ENCODE peak calls at places on chromosomes 2 and 18, in seven cellular contexts. L is lower lobe of right lung, R is HAP-1, K is pancreas, Y is WERI-Rb-1, T is heart right ventricle, Z is testis. I is an unnamed sample. For H3K36me3, the result is how much of the 10 kb centered on the place peaks cover.

GRCh38 chr18:56650056-56650455 is 1.1 kb upstream of the WDR7 start:
- DNase-seq in L (no peak), R (no peak), T (no peak), Z (no peak), Y (no peak), K (no peak), I (no peak)

GRCh38 chr2:156481295-156481694 is 45.1 kb downstream of the GPD2 start:
- DNase-seq in K (no peak), L (no peak), Z (no peak), Y (no peak), T (no peak), R (no peak), I (no peak)

GRCh38 chr18:59024829-59025228 is 114.9 kb upstream of the SEC11C start:
- DNase-seq in Z (no peak), Y (no peak), R (no peak), K (no peak), T (peak), L (no peak), I (no peak)

GRCh38 chr2:218884519-218884918 is 3.9 kb downstream of the WNT10A start:
- DNase-seq in Y (no peak), T (no peak), L (no peak), R (no peak), Z (no peak), K (no peak), I (no peak)

GRCh38 chr2:8882094-8882493 is 44.7 kb upstream of the KIDINS220 start:
- DNase-seq in Y (peak), L (no peak), Z (no peak), K (no peak), R (no peak), T (no peak), I (peak)

GRCh38 chr2:134625311-134625710 is 93.5 kb downstream of the TMEM163 start:
- DNase-seq in L (no peak), R (no peak), Y (no peak), T (no peak), Z (no peak), K (no peak), I (no peak)

GRCh38 chr2:145484443-145485086 is 964.6 kb upstream of the ZEB2 start:
- DNase-seq in Y (no peak), K (no peak), L (no peak), Z (no peak), T (no peak), R (no peak), I (no peak)

GRCh38 chr2:29765711-29766110 is 155.7 kb downstream of the ALK start:
- DNase-seq in Y (no peak), L (no peak), Z (no peak), R (no peak), K (no peak), T (no peak), I (no peak)

GRCh38 chr18:581106-581505 is 926 bp downstream of the CETN1 start:
- DNase-seq in Z (no peak), Y (no peak), K (no peak), T (no peak), R (no peak), L (no peak), I (no peak)

GRCh38 chr18:12741351-12741750 is 38.5 kb downstream of the PSMG2 start:
- DNase-seq in T (no peak), L (no peak), R (no peak), Y (no peak), K (no peak), Z (no peak), I (no peak)

GRCh38 chr18:12825230-12825629 is 58.8 kb downstream of the PTPN2 start:
- DNase-seq in R (no peak), T (no peak), K (no peak), Z (no peak), L (no peak), Y (no peak), I (no peak)

GRCh38 chr2:69584127-69584889 is 59.2 kb downstream of the AAK1 start:
- DNase-seq in L (no peak), R (no peak), Z (no peak), K (no peak), Y (no peak), T (no peak), I (no peak)

GRCh38 chr2:39715095-39715494 is 49.4 kb downstream of the TMEM178A start:
- DNase-seq in Z (no peak), K (no peak), Y (no peak), T (no peak), R (peak), L (no peak), I (no peak)

DNA sequence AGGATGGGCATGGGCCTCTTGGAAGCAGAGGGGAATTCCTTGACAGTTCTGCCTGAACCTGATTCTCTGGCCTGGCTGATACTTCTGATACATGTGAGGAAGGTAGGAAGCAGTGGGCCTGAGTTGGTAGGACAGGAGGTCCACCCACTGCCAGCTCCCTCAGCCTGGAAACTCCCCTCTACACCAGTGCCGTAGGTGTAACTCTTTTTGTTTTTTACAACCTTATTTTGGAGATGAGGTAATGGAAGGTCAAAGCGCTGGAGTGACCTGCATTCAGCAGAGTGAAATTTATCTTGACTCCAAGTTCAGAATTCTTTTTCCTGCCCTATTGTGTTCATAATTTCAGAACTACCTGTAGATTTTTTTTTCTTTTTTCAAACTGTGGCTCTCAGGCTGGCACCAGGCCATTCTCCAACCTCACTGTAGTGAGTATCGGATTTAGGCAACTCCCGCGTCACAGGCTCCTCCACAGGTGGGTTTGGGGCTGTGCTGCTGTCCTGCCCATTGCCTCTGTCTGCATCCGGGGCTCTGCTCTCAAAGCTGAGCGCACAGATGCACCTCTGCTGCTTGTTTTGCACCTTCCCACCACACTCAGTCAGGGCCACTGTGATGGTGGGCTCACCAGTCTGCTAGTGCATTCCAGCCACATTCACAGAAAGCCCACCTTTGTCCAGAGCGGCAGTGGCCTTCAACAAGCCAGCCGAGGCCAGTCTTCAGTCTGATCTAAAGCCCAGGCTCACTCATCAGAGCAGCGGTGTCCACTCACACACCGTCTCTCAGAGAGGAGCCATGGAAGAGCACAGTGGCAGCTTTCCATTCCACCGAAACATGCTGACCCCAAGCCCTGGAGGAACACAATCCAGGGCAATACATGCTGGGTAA is 87.2 kb downstream of the UXS1 start:
- DNase-seq in K (no peak), T (no peak), Y (no peak), R (no peak), Z (no peak), L (no peak), I (no peak)
- H3K36me3 ChIP-seq in K (under half), T (under half), Y (under half), R (under half), Z (under half), L (half or more), I (under half)

DNA sequence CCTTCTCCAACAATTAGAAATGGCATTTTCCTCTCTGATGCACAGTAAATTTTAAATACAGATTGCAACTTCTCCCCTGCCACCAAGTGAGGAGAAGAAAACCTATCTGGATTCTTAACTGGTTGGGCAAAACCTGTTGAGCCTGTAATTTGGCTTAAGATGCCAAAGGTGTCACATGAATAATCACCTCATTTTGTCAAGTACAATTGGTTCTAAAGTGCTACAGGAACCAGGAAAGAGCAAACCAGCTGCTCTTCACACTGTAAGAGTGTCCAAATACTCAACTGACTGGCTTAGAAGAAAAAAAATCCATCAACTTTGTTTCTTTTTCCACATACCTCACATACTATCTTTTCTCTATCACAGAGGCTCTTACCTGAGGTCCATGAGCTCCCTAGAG is 35.4 kb downstream of the NPC1 start:
- DNase-seq in R (no peak), L (no peak), K (no peak), Z (no peak), Y (no peak), T (no peak), I (no peak)
- H3K36me3 ChIP-seq in R (half or more), L (half or more), K (under half), Z (under half), Y (under half), T (half or more), I (under half)

DNA sequence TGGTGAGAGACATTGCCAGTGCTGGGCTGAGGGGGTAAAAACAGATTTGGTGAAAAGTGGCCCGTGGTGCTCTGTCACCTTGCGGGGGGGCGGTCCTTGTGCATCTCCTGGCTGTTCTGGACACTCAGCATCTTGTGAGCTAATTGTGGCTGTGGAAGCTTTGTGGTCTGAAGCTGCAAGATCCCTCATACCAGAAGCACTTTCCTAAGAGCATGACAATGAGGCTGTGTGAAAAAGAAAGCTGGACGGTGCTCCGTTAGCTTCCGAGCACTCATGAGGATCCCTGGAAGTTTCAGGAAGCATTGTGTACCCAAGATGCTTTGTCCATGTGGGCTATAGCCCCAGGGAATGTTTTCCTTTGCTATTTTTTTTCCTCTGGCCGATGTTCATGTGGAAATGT is 74.5 kb downstream of the CABLES1 start:
- DNase-seq in T (no peak), Z (no peak), Y (no peak), K (no peak), R (no peak), L (no peak), I (no peak)
- H3K36me3 ChIP-seq in T (under half), Z (under half), Y (under half), K (under half), R (under half), L (under half), I (under half)

GRCh38 chr2:36427790-36428243 is 72.2 kb downstream of the CRIM1 start:
- DNase-seq in T (no peak), K (no peak), Z (no peak), Y (no peak), L (no peak), R (no peak), I (no peak)

GRCh38 chr2:36432479-36432878 is 76.9 kb downstream of the CRIM1 start:
- DNase-seq in Z (no peak), Y (no peak), K (no peak), T (no peak), R (no peak), L (no peak), I (no peak)

GRCh38 chr2:36438454-36438977 is 82.9 kb downstream of the CRIM1 start:
- DNase-seq in R (no peak), Y (no peak), L (no peak), K (no peak), T (no peak), Z (no peak), I (no peak)

GRCh38 chr2:36439084-36439483 is 83.5 kb downstream of the CRIM1 start:
- DNase-seq in Z (no peak), Y (no peak), L (no peak), R (no peak), T (no peak), K (no peak), I (no peak)

DNA sequence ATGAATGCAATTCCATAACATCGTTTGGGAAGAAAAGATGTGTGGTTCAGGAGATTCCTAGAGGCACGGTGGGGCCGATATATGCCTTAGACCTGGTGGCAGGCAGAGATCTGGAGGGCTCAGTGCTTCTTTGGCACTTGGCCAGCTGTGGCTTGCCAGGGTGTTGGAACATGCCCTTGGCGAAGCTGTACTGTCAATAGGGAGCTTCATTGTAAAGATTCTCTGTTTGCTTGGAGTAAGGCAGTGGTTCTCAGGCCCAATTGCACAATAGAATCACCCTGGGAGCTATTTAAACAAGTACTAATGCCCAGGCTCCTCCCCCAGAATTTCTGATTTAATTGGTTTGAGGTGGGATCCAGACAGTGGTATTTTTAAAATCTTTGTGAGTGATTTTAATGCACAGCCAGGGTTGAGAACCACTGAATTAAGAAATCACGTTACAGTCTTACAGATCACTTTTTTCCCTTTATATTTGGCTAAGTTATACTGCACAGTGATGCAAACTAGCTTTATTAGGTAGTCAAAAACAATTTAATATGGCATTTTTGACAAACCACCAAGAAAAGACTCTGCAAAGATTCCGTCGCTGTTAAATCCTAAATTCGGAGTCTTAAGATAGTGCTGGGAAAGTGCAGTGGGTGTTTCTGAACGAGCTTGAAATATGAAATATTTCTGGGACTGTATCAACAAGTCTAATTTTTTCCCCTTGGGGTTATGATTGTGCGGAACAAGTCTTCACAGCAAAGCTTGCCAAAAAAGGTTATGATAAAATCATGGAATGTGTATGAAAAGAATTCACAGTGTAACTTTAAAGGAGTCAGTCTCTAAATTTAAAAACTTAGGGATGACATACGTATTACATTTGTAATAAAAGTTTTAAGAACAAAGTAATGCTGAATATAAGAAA is 78.0 kb downstream of the CRIM1 start:
- DNase-seq in Z (peak), R (peak), Y (no peak), K (no peak), L (no peak), T (peak), I (peak)
- H3K36me3 ChIP-seq in Z (under half), R (under half), Y (under half), K (under half), L (under half), T (under half), I (under half)

GRCh38 chr2:241094172-241094571 is 7.9 kb downstream of the MTERF4 start:
- DNase-seq in T (no peak), L (no peak), Z (no peak), K (no peak), Y (no peak), R (peak), I (no peak)
- H3K36me3 ChIP-seq in T (half or more), L (half or more), Z (under half), K (half or more), Y (half or more), R (half or more), I (under half)

GRCh38 chr2:74883011-74883410 is 49.1 kb downstream of the HK2 start:
- DNase-seq in R (no peak), K (no peak), L (no peak), Z (no peak), T (no peak), Y (no peak), I (no peak)

GRCh38 chr2:74881176-74881575 is 47.2 kb downstream of the HK2 start:
- DNase-seq in Z (no peak), K (no peak), R (no peak), L (no peak), T (no peak), Y (no peak), I (no peak)

GRCh38 chr2:74882299-74882687 is 48.4 kb downstream of the HK2 start:
- DNase-seq in Y (no peak), T (no peak), Z (no peak), L (no peak), R (no peak), K (no peak), I (no peak)

GRCh38 chr2:74880054-74880728 is 46.3 kb downstream of the HK2 start:
- DNase-seq in L (no peak), Z (no peak), R (no peak), K (no peak), Y (no peak), T (no peak), I (no peak)

GRCh38 chr2:74881626-74882298 is 47.8 kb downstream of the HK2 start:
- DNase-seq in L (no peak), K (no peak), T (no peak), Z (no peak), R (no peak), Y (no peak), I (no peak)
- H3K36me3 ChIP-seq in L (half or more), K (under half), T (under half), Z (under half), R (half or more), Y (half or more), I (under half)

GRCh38 chr2:132963161-132963560 is 293.2 kb upstream of the LYPD1 start:
- DNase-seq in K (no peak), Y (no peak), R (no peak), T (no peak), L (no peak), Z (no peak), I (no peak)
- H3K36me3 ChIP-seq in K (under half), Y (under half), R (under half), T (under half), L (under half), Z (under half), I (under half)

GRCh38 chr2:137237055-137237454 is 471.7 kb downstream of the THSD7B start:
- DNase-seq in L (no peak), K (no peak), R (no peak), Z (no peak), Y (no peak), T (no peak), I (no peak)

GRCh38 chr2:137233091-137233490 is 467.7 kb downstream of the THSD7B start:
- DNase-seq in Y (no peak), K (no peak), T (no peak), Z (no peak), L (no peak), R (no peak), I (no peak)

DNA sequence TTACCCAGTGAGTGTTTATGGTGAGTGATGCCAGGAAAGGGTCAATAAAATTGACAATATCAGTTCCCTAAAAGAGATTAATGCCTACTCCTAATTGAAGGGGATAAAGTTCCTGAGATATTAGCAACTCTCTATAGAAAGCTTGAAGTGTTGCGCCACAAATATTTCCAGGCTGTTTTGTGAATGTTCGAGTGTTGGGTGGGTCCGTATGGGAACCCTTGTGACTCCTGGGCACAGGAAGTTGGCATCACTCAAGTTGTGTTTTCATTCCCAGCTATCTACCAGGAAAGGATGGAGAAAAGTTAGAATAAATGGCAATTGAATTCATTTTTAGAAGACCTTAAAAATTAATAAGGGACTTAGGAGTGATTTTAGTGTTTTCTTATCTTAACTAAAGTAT is 472.7 kb downstream of the THSD7B start:
- DNase-seq in R (no peak), K (no peak), Z (no peak), T (no peak), Y (no peak), L (no peak), I (no peak)
- H3K36me3 ChIP-seq in R (under half), K (under half), Z (under half), T (under half), Y (under half), L (under half), I (under half)

GRCh38 chr2:61181382-61182058 is 19.5 kb downstream of the C2orf74 start:
- DNase-seq in R (no peak), L (no peak), K (no peak), Y (no peak), T (no peak), Z (no peak), I (no peak)
- H3K36me3 ChIP-seq in R (half or more), L (half or more), K (half or more), Y (half or more), T (half or more), Z (under half), I (under half)

I was measured in transverse colon.